ENCODE peak calls at places on chromosomes 16 and 17, in four cellular contexts. I is amniotic stem cell, X is left lung, V is cardiac muscle cell. S is an unnamed sample.

GRCh38 chr17:32142857-32143524 is 689 bp downstream of the RHOT1 start:
- DNase-seq in I (peak; percentile 46), X (peak; percentile 87), V (peak; percentile 82), S (peak; percentile 38)

GRCh38 chr17:75844530-75845057 is 390 bp upstream of the UNC13D start:
- DNase-seq in I (no peak), X (peak; percentile 85), V (no peak), S (no peak)

GRCh38 chr17:61448042-61448441 is 4.2 kb upstream of the TBX4 start:
- DNase-seq in I (no peak), X (no peak), V (no peak), S (no peak)

GRCh38 chr16:22210285-22210684 is 4.2 kb downstream of the EEF2K start:
- DNase-seq in I (no peak), X (no peak), V (no peak), S (no peak)

GRCh38 chr16:26645629-26646028 is 421.1 kb upstream of the C16orf82 start:
- DNase-seq in I (no peak), X (no peak), V (peak; percentile 67), S (peak; percentile 66)

GRCh38 chr17:19904412-19904811 is 36.7 kb upstream of the ULK2 start:
- DNase-seq in I (no peak), X (no peak), V (no peak), S (no peak)

GRCh38 chr17:8224891-8225812 is 14.8 kb upstream of the AURKB start:
- DNase-seq in I (no peak), X (no peak), V (no peak), S (no peak)

GRCh38 chr17:42407289-42407836 is 15.7 kb downstream of the CAVIN1 start:
- DNase-seq in I (no peak), X (peak; percentile 85), V (peak; percentile 54), S (peak; percentile 49)

GRCh38 chr17:46979023-46979870 is at the start of gene RPRML:
- DNase-seq in I (no peak), X (no peak), V (peak; percentile 61), S (peak; percentile 38)

GRCh38 chr17:9177212-9177611 is 155.9 kb downstream of the NTN1 start:
- DNase-seq in I (no peak), X (no peak), V (no peak), S (no peak)

GRCh38 chr17:77808663-77809425 is 149.7 kb upstream of the TNRC6C start:
- DNase-seq in I (no peak), X (no peak), V (no peak), S (no peak)

GRCh38 chr17:45132569-45133463 is 501 bp upstream of the PLCD3 start:
- DNase-seq in I (peak; percentile 51), X (peak; percentile 87), V (peak; percentile 91), S (peak; percentile 92)

GRCh38 chr17:75610103-75610984 is 22.7 kb downstream of the MYO15B start:
- DNase-seq in I (no peak), X (no peak), V (no peak), S (peak; percentile 36)

GRCh38 chr17:47891545-47892088 is 4.4 kb upstream of the SP2 start:
- DNase-seq in I (no peak), X (no peak), V (no peak), S (no peak)

GRCh38 chr16:58021661-58022551 is 3.6 kb upstream of the MMP15 start:
- DNase-seq in I (no peak), X (no peak), V (no peak), S (no peak)

GRCh38 chr17:48307814-48308411 is 122.1 kb downstream of the SKAP1 start:
- DNase-seq in I (no peak), X (no peak), V (peak; percentile 76), S (peak; percentile 85)

GRCh38 chr17:3040882-3041281 is 22.5 kb downstream of the OR1D5 start:
- DNase-seq in I (no peak), X (no peak), V (no peak), S (no peak)

GRCh38 chr16:72247821-72248253 is 75.9 kb upstream of the PMFBP1 start:
- DNase-seq in I (no peak), X (no peak), V (no peak), S (no peak)

GRCh38 chr17:31789707-31790505 is 69.1 kb downstream of the COPRS start:
- DNase-seq in I (no peak), X (no peak), V (no peak), S (no peak)

GRCh38 chr16:57175896-57176295 is 9.9 kb downstream of the PSME3IP1 start:
- DNase-seq in I (no peak), X (no peak), V (no peak), S (no peak)

GRCh38 chr17:8841844-8842243 is 25.6 kb downstream of the PIK3R6 start:
- DNase-seq in I (no peak), X (no peak), V (no peak), S (no peak)

GRCh38 chr17:57852041-57852954 is 2.5 kb upstream of the MRPS23 start:
- DNase-seq in I (no peak), X (no peak), V (peak; percentile 39), S (no peak)

GRCh38 chr17:43917348-43918025 is 10.2 kb upstream of the MPP2 start:
- DNase-seq in I (no peak), X (no peak), V (peak; percentile 45), S (peak; percentile 25)